ENCODE peak calls at places on chromosomes 7 and 10, in six cellular contexts. B is hepatocyte, P is body of pancreas, K is neural progenitor cell, O is A549, J is AG04450. S is an unnamed sample.

GRCh38 chr10:127874966-127875765 is 17.6 kb downstream of the CLRN3 start:
- DNase-seq in O (no peak), J (no peak), K (no peak), P (no peak), B (no peak), S (no peak)

GRCh38 chr7:33909755-33910154 is 4.4 kb downstream of the BMPER start:
- DNase-seq in J (no peak), B (no peak), K (no peak), P (no peak), O (no peak), S (peak; percentile 86)

GRCh38 chr7:11830582-11831382 is 1.2 kb downstream of the THSD7A start:
- DNase-seq in J (no peak), O (no peak), P (no peak), B (peak; percentile 19), K (no peak), S (peak; percentile 29)

GRCh38 chr10:82288461-82288881 is 413.5 kb downstream of the NRG3 start:
- DNase-seq in J (no peak), P (no peak), K (no peak), B (no peak), O (no peak), S (peak; percentile 79)

GRCh38 chr7:39664057-39664456 is 40.7 kb downstream of the RALA start:
- DNase-seq in J (no peak), B (no peak), O (no peak), K (no peak), P (no peak), S (no peak)

GRCh38 chr10:124763267-124763666 is 19.1 kb upstream of the FAM53B start:
- DNase-seq in O (no peak), J (no peak), B (no peak), K (no peak), P (no peak), S (no peak)

GRCh38 chr7:23105644-23106490 is at the start of gene KLHL7:
- DNase-seq in J (peak; percentile 59), O (peak; percentile 76), B (peak; percentile 97), K (peak; percentile 98), P (peak; percentile 97), S (peak; percentile 90)

GRCh38 chr10:101939273-101939635 is 95.7 kb upstream of the KCNIP2 start:
- DNase-seq in P (no peak), K (no peak), J (peak; percentile 87), O (peak; percentile 9), B (peak; percentile 27), S (peak; percentile 97)

GRCh38 chr7:41027428-41028115 is 675.3 kb downstream of the INHBA start:
- DNase-seq in J (peak; percentile 88), P (no peak), O (peak; percentile 8), K (no peak), B (no peak), S (peak; percentile 100)

GRCh38 chr10:99234739-99235468 is 748 bp downstream of the HPSE2 start:
- DNase-seq in J (no peak), O (no peak), P (no peak), B (peak; percentile 8), K (peak; percentile 58), S (peak; percentile 0)

GRCh38 chr7:81616951-81617350 is 152.9 kb downstream of the HGF start:
- DNase-seq in K (no peak), P (no peak), B (no peak), O (no peak), J (no peak), S (no peak)

GRCh38 chr10:103793920-103794883 is 61.2 kb downstream of the SH3PXD2A start:
- DNase-seq in P (peak; percentile 93), O (peak; percentile 65), K (no peak), J (no peak), B (peak; percentile 88), S (no peak)

GRCh38 chr10:76055466-76055865 is 624.0 kb downstream of the LRMDA start:
- DNase-seq in K (no peak), J (no peak), B (no peak), O (no peak), P (no peak), S (no peak)

GRCh38 chr7:143202161-143202560 is 18.9 kb downstream of the TAS2R39 start:
- DNase-seq in J (no peak), P (no peak), O (no peak), B (no peak), K (no peak), S (no peak)

GRCh38 chr10:86945361-86946214 is 11.8 kb downstream of the MMRN2 start:
- DNase-seq in J (no peak), O (no peak), K (peak; percentile 79), P (peak; percentile 48), B (peak; percentile 52), S (peak; percentile 24)

DNA sequence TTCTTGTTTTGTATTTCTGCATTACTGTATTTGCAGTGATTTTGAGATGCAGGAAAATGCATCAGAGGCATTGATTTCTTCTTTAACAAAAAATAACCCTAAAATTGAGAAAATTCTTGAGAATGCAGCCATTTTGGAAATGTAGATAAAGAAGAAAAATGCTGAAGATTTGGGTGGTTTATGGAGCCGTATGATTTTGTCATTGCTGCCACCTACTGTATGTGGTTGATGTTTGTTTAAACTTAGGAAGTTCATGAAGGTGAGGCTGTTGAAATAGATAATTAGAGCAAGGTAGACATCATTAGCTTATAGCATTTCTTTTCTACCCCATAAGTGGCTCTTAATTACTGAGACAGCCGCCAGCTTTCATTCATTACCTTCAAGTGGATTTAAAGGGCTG is 92.1 kb upstream of the SAMD8 start:
- DNase-seq in K (no peak), O (no peak), P (no peak), B (no peak), J (no peak), S (peak; percentile 33)
- TF ChIP-seq CTCF in K (peak; percentile 42), O (peak; percentile 71), P (no peak), B (peak; percentile 58), J (peak; percentile 29), S (peak; percentile 39)

GRCh38 chr7:28168393-28169158 is 12.0 kb downstream of the JAZF1 start:
- DNase-seq in B (no peak), O (no peak), P (no peak), J (no peak), K (no peak), S (no peak)
- H3K4me3 ChIP-seq in B (no peak overlapping the region), O (no peak overlapping the region), P (no peak overlapping the region), J (no peak overlapping the region), K (no peak overlapping the region), S (no peak overlapping the region)

DNA sequence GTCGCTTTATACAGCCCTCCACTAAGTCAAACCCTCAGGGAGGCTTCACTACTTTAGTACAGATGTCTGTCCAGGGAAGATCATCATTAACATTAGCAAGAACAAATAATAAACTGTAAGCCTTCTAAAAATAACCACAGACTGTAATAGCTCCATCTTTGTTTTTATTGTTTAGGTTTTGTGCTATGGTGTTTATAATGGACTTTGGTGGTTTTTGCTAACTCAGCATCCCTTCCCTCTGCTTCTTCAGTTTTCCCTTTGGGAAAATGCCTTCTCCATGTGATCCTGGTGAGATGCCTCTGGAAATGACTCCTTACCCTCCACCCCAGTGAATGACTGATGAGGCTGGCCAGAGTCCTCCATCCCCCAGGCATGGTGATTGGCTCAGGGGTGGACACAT is 131.3 kb downstream of the ICA1 start:
- DNase-seq in O (no peak), P (no peak), J (no peak), B (no peak), K (no peak), S (no peak)
- H3K27ac ChIP-seq in O (no peak overlapping the region), P (no peak overlapping the region), J (no peak overlapping the region), B (no peak overlapping the region), K (no peak overlapping the region), S (no peak overlapping the region)

DNA sequence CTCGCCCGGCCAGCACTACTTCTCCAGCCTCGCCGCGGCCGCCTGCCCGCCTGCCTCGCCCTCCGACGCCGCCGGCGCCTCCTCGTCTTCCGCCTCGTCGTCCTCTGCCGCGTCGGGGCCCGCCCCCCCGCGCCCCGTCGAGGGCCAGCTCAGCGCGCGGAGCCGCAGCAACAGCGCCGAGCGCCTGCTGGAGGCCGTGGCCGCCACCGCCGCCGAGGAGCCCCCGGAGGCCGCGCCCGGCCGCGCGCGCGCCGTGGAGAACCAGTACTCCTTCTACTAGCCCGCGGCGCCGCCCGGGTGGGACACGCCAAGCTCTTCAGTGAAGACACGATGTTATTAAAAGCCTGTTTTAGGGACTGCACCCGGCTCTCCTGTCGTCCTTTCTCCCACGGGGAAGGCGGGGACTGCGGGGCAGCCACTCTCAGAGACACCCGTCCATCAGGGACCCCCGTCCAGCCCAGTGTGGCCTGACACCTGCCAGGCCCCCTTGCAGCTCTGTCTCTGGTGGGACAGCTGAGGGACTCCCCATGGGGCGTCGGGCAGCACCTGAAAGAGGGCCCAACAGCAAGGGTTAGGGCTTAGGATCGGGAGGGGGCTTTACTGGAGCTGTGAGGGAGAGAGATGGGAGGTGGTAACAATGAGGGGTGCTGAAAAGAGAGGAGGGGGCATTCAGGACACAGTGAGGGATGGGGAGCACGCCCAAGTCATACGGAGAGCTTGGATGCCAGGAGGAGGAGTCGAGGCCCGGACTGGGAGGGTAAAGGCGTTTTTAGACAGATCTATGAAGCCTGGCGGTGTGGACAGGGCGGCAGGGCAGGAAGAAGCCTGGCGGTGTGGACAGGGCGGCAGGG is 34.7 kb downstream of the SPDYE6 start:
- DNase-seq in P (no peak), B (peak; percentile 67), J (no peak), O (no peak), K (peak; percentile 83), S (no peak)
- TF ChIP-seq CTCF in P (no peak), B (no peak), J (no peak), O (no peak), K (peak; percentile 15), S (no peak)

DNA sequence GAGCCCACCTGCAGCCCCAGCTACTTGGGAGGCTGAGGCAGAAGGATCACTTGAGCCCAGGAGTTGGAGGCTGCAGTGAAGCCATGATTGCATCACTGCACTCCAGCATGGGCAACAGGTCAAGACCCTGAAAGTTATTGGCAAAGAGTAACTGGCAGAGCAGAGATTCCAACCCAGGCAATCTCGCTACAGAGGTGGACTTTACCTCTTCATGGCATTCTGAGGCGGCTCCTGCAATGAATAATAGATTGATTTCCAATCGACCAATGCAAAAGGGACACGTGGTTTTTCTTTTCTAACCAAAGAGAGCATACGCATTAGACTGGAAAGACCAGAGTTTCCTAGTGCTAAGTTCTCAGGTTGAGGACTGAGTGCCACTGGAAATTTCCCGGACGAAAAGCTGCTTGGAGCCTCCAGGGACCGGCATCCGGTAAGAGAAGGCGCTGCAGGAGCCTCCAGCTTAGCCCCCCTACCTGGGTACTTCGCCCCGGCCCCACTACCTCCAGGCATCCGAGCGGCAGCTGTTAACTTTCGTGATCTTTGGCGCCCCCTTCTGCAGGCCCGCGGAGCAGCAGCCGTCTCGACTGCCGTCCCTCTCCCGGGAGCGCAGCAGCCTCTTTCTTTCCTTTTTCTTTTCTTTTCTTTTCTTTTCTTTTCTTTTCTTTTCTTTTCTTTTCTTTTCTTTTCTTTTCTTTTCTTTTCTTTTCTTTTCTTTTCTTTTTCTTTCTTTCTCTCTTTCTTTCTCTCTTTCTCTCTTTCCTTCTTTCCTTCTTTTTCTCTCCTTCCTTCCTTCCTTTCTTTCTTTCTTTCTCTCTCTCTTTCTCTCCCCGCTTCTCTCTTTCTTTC is 4.1 kb downstream of the MBLAC1 start:
- DNase-seq in J (no peak), B (peak; percentile 87), O (peak; percentile 74), K (peak; percentile 92), P (peak; percentile 84), S (peak; percentile 22)
- H3K4me3 ChIP-seq in J (peak overlapping the region; percentile 0), B (no peak overlapping the region), O (no peak overlapping the region), K (peak overlapping the region; percentile 12), P (no peak overlapping the region), S (no peak overlapping the region)